ENCODE peak calls at places on chromosome 7, in five cellular contexts. One of them, this sample, is unnamed.

GRCh38 chr7:131244259-131244852 is 83.3 kb upstream of the MKLN1 start:
- DNase-seq in WTC11: no peak
- DNase-seq in HEK293T: no peak
- DNase-seq in CD8-positive, alpha-beta T cell: peak
- DNase-seq in H54: peak
- DNase-seq in this sample: no peak

GRCh38 chr7:157589680-157590079 is 252.9 kb downstream of the DNAJB6 start:
- DNase-seq in WTC11: no peak
- DNase-seq in HEK293T: no peak
- DNase-seq in CD8-positive, alpha-beta T cell: no peak
- DNase-seq in H54: no peak
- DNase-seq in this sample: no peak

GRCh38 chr7:4769753-4770152 is 5.7 kb upstream of the AP5Z1 start:
- DNase-seq in WTC11: no peak
- DNase-seq in HEK293T: no peak
- DNase-seq in CD8-positive, alpha-beta T cell: no peak
- DNase-seq in H54: no peak
- DNase-seq in this sample: no peak

GRCh38 chr7:118794419-118794818 is 569.9 kb downstream of the ANKRD7 start:
- DNase-seq in WTC11: no peak
- DNase-seq in HEK293T: no peak
- DNase-seq in CD8-positive, alpha-beta T cell: no peak
- DNase-seq in H54: no peak
- DNase-seq in this sample: no peak

GRCh38 chr7:23349484-23350157 is 50.5 kb downstream of the MALSU1 start:
- DNase-seq in WTC11: no peak
- DNase-seq in HEK293T: no peak
- DNase-seq in CD8-positive, alpha-beta T cell: no peak
- DNase-seq in H54: peak
- DNase-seq in this sample: no peak

GRCh38 chr7:159198016-159198724 is 53.5 kb upstream of the VIPR2 start:
- DNase-seq in WTC11: no peak
- DNase-seq in HEK293T: no peak
- DNase-seq in CD8-positive, alpha-beta T cell: peak
- DNase-seq in H54: no peak
- DNase-seq in this sample: no peak

GRCh38 chr7:27802977-27803376 is 63.0 kb downstream of the TAX1BP1 start:
- DNase-seq in WTC11: no peak
- DNase-seq in HEK293T: no peak
- DNase-seq in CD8-positive, alpha-beta T cell: no peak
- DNase-seq in H54: no peak
- DNase-seq in this sample: no peak

GRCh38 chr7:131942287-131943150 is 386.1 kb upstream of the PODXL start:
- DNase-seq in WTC11: no peak
- DNase-seq in HEK293T: no peak
- DNase-seq in CD8-positive, alpha-beta T cell: no peak
- DNase-seq in H54: no peak
- DNase-seq in this sample: no peak

GRCh38 chr7:113907617-113908016 is 11.2 kb downstream of the PPP1R3A start:
- DNase-seq in WTC11: no peak
- DNase-seq in HEK293T: no peak
- DNase-seq in CD8-positive, alpha-beta T cell: no peak
- DNase-seq in H54: no peak
- DNase-seq in this sample: no peak

GRCh38 chr7:6227294-6227846 is 45.1 kb downstream of the CYTH3 start:
- DNase-seq in WTC11: no peak
- DNase-seq in HEK293T: no peak
- DNase-seq in CD8-positive, alpha-beta T cell: no peak
- DNase-seq in H54: no peak
- DNase-seq in this sample: no peak

GRCh38 chr7:116218051-116218645 is 7.8 kb downstream of the TES start:
- DNase-seq in WTC11: no peak
- DNase-seq in HEK293T: peak
- DNase-seq in CD8-positive, alpha-beta T cell: no peak
- DNase-seq in H54: no peak
- DNase-seq in this sample: no peak

GRCh38 chr7:129773328-129773731 is 161.8 kb downstream of the NRF1 start:
- DNase-seq in WTC11: no peak
- DNase-seq in HEK293T: no peak
- DNase-seq in CD8-positive, alpha-beta T cell: no peak
- DNase-seq in H54: no peak
- DNase-seq in this sample: no peak

GRCh38 chr7:36969376-36969775 is 245.1 kb upstream of the AOAH start:
- DNase-seq in WTC11: no peak
- DNase-seq in HEK293T: no peak
- DNase-seq in CD8-positive, alpha-beta T cell: peak
- DNase-seq in H54: no peak
- DNase-seq in this sample: no peak

GRCh38 chr7:30849565-30849964 is 62.1 kb upstream of the AQP1 start:
- DNase-seq in WTC11: no peak
- DNase-seq in HEK293T: no peak
- DNase-seq in CD8-positive, alpha-beta T cell: no peak
- DNase-seq in H54: no peak
- DNase-seq in this sample: no peak

GRCh38 chr7:157007470-157008066 is 2.9 kb downstream of the MNX1 start:
- DNase-seq in WTC11: no peak
- DNase-seq in HEK293T: no peak
- DNase-seq in CD8-positive, alpha-beta T cell: no peak
- DNase-seq in H54: no peak
- DNase-seq in this sample: no peak

GRCh38 chr7:41858196-41858595 is 155.3 kb upstream of the INHBA start:
- DNase-seq in WTC11: no peak
- DNase-seq in HEK293T: no peak
- DNase-seq in CD8-positive, alpha-beta T cell: no peak
- DNase-seq in H54: no peak
- DNase-seq in this sample: no peak

GRCh38 chr7:75983471-75984129 is 10.8 kb downstream of the TMEM120A start:
- DNase-seq in WTC11: no peak
- DNase-seq in HEK293T: no peak
- DNase-seq in CD8-positive, alpha-beta T cell: no peak
- DNase-seq in H54: no peak
- DNase-seq in this sample: no peak

GRCh38 chr7:121530251-121531174 is 134.4 kb upstream of the FAM3C start:
- DNase-seq in WTC11: no peak
- DNase-seq in HEK293T: no peak
- DNase-seq in CD8-positive, alpha-beta T cell: peak
- DNase-seq in H54: peak
- DNase-seq in this sample: peak

GRCh38 chr7:154345093-154345492 is 292.9 kb downstream of the DPP6 start:
- DNase-seq in WTC11: no peak
- DNase-seq in HEK293T: no peak
- DNase-seq in CD8-positive, alpha-beta T cell: no peak
- DNase-seq in H54: no peak
- DNase-seq in this sample: no peak

GRCh38 chr7:155069992-155070827 is at the start of gene HTR5A:
- DNase-seq in WTC11: peak
- DNase-seq in HEK293T: peak
- DNase-seq in CD8-positive, alpha-beta T cell: peak
- DNase-seq in H54: peak
- DNase-seq in this sample: peak

GRCh38 chr7:47945261-47946015 is 2.8 kb downstream of the PKD1L1 start:
- DNase-seq in WTC11: peak
- DNase-seq in HEK293T: peak
- DNase-seq in CD8-positive, alpha-beta T cell: peak
- DNase-seq in H54: peak
- DNase-seq in this sample: peak

GRCh38 chr7:17700138-17700537 is 240.2 kb downstream of the SNX13 start:
- DNase-seq in WTC11: no peak
- DNase-seq in HEK293T: no peak
- DNase-seq in CD8-positive, alpha-beta T cell: no peak
- DNase-seq in H54: no peak
- DNase-seq in this sample: no peak

GRCh38 chr7:33109758-33110238 is 594 bp upstream of the RP9 start:
- DNase-seq in WTC11: no peak
- DNase-seq in HEK293T: no peak
- DNase-seq in CD8-positive, alpha-beta T cell: no peak
- DNase-seq in H54: peak
- DNase-seq in this sample: no peak

GRCh38 chr7:30924624-30925023 is 13.0 kb downstream of the AQP1 start:
- DNase-seq in WTC11: no peak
- DNase-seq in HEK293T: no peak
- DNase-seq in CD8-positive, alpha-beta T cell: no peak
- DNase-seq in H54: no peak
- DNase-seq in this sample: no peak

This sample was measured in CD4-positive, alpha-beta T cell.